ENCODE peak calls at places on chromosome 20, in nine cellular contexts. A, B, P, E, D, Q, G, Y and Z are unnamed samples.

GRCh38 chr20:51258582-51259175 is 235.8 kb upstream of the KCNG1 start:
- DNase-seq in P (no peak), B (peak), E (no peak), D (no peak), G (no peak), A (no peak), Q (no peak), Y (peak), Z (no peak)

GRCh38 chr20:39266989-39267388 is 304.8 kb downstream of the DHX35 start:
- DNase-seq in A (no peak), P (no peak), Y (no peak), Q (no peak), G (no peak), E (no peak), D (no peak), B (no peak), Z (no peak)

GRCh38 chr20:63789836-63790571 is 41.1 kb downstream of the ZBTB46 start:
- DNase-seq in E (no peak), A (no peak), B (no peak), Y (no peak), P (no peak), G (no peak), D (no peak), Q (no peak), Z (no peak)

GRCh38 chr20:32970973-32971300 is 33.3 kb downstream of the SUN5 start:
- DNase-seq in P (peak), G (no peak), Y (no peak), B (no peak), A (no peak), E (no peak), Q (no peak), D (no peak), Z (no peak)

GRCh38 chr20:58711266-58712051 is 18.9 kb downstream of the NPEPL1 start:
- DNase-seq in P (peak), G (peak), B (no peak), A (no peak), Y (no peak), E (no peak), Q (peak), D (peak), Z (peak)

GRCh38 chr20:46129955-46130481 is 11.9 kb downstream of the CD40 start:
- DNase-seq in G (no peak), P (no peak), Y (no peak), E (no peak), D (no peak), Q (no peak), A (no peak), B (no peak), Z (no peak)

GRCh38 chr20:61812771-61813485 is 252.8 kb downstream of the TAF4 start:
- DNase-seq in A (no peak), Y (no peak), G (no peak), P (no peak), D (no peak), Q (peak), B (no peak), E (no peak), Z (no peak)

GRCh38 chr20:59576216-59576953 is 28.0 kb upstream of the PHACTR3 start:
- DNase-seq in Y (no peak), B (no peak), Q (no peak), G (no peak), P (no peak), A (no peak), E (no peak), D (no peak), Z (no peak)

GRCh38 chr20:1242530-1242929 is 16.7 kb downstream of the RAD21L1 start:
- DNase-seq in Q (no peak), E (no peak), P (no peak), D (no peak), Y (peak), B (peak), A (no peak), G (no peak), Z (no peak)

GRCh38 chr20:41086402-41087324 is 50.7 kb upstream of the PLCG1 start:
- DNase-seq in Q (no peak), E (no peak), B (no peak), G (no peak), D (no peak), P (no peak), Y (no peak), A (no peak), Z (no peak)

GRCh38 chr20:32859961-32860360 is 1.2 kb downstream of the EFCAB8 start:
- DNase-seq in Q (no peak), B (no peak), G (no peak), P (no peak), E (no peak), Y (no peak), D (no peak), A (no peak), Z (no peak)

GRCh38 chr20:59645761-59646171 is 41.4 kb downstream of the PHACTR3 start:
- DNase-seq in E (no peak), D (no peak), P (peak), G (no peak), A (no peak), Q (no peak), B (no peak), Y (no peak), Z (no peak)

GRCh38 chr20:32506721-32507120 is 78.4 kb downstream of the NOL4L start:
- DNase-seq in Y (no peak), G (no peak), Q (peak), D (no peak), P (no peak), B (no peak), E (no peak), A (no peak), Z (no peak)

GRCh38 chr20:9028419-9028818 is 40.5 kb upstream of the PLCB4 start:
- DNase-seq in B (no peak), D (no peak), E (no peak), A (no peak), Q (no peak), Y (no peak), G (no peak), P (no peak), Z (no peak)

GRCh38 chr20:52226370-52226769 is 34.8 kb upstream of the ZFP64 start:
- DNase-seq in P (no peak), Q (no peak), E (no peak), B (no peak), D (no peak), G (no peak), Y (no peak), A (no peak), Z (no peak)

GRCh38 chr20:45725134-45725533 is 3.0 kb downstream of the SPINT4 start:
- DNase-seq in Q (no peak), D (no peak), Y (peak), E (no peak), P (no peak), G (no peak), A (no peak), B (no peak), Z (no peak)

GRCh38 chr20:30376767-30377658 is 880.5 kb upstream of the DEFB115 start:
- DNase-seq in D (no peak), A (peak), G (peak), P (peak), E (no peak), Q (peak), B (peak), Y (peak), Z (peak)
- TF ChIP-seq CTCF in D (no peak), A (peak), G (peak), P (peak), E (no peak), Q (peak), B (peak), Y (peak), Z (peak)

DNA sequence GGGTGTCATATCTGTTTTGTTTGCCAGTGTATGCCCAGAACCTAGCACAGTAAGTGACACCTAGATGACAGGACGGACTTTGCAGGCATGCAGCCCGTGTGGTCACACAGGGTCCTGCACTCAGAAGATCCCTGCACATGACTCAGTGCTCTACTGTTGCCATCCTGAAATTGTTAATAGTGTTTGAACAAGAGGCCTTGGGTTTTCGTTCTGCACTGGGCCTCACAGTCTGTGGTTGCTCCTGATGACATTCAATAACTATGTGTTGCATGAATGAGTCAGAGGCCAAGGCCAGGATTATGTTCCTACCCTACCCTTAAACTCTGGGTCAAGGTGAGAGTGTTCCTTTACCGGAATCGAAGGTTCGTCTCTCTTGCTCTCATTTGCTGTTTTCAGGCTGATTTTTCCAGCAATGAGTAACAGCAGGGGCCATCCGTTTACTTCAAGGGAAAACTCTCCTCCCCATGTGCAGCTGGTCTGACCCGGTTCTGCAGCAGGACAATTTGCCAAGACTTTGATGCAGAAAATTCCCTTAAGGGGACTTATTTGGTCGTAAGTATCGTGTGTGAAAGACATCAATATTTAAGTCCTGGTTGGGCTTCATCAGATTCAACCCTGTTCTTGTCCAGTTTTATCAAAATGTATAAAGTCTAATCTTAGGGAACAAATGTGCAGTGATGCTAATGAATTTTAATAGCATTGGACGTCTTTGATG is 13.0 kb upstream of the PFDN4 start:
- DNase-seq in G (no peak), E (no peak), A (no peak), D (no peak), P (no peak), Q (no peak), Y (no peak), B (peak), Z (no peak)
- TF ChIP-seq CTCF in G (no peak), E (no peak), A (no peak), D (no peak), P (no peak), Q (no peak), Y (no peak), B (no peak), Z (no peak)

GRCh38 chr20:53833333-53834043 is 236.9 kb downstream of the BCAS1 start:
- DNase-seq in E (no peak), P (no peak), Q (no peak), A (no peak), B (no peak), G (no peak), Y (no peak), D (no peak), Z (no peak)
- TF ChIP-seq CTCF in E (no peak), P (no peak), Q (no peak), A (no peak), B (no peak), G (no peak), Y (no peak), D (no peak), Z (no peak)

DNA sequence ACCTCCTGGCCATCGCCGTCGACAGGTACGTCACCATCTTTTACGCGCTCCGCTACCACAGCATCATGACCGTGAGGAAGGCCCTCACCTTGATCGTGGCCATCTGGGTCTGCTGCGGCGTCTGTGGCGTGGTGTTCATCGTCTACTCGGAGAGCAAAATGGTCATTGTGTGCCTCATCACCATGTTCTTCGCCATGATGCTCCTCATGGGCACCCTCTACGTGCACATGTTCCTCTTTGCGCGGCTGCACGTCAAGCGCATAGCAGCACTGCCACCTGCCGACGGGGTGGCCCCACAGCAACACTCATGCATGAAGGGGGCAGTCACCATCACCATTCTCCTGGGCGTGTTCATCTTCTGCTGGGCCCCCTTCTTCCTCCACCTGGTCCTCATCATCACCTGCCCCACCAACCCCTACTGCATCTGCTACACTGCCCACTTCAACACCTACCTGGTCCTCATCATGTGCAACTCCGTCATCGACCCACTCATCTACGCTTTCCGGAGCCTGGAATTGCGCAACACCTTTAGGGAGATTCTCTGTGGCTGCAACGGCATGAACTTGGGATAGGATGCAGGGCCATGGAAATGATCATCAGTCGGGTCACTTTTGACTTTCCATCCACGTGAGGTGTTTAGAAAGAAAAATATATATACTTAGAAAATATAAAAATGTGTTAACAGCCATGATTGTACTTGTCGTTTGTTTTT is 868 bp downstream of the MC3R start:
- DNase-seq in Y (peak), G (no peak), Q (peak), P (no peak), A (peak), B (no peak), D (no peak), E (peak), Z (no peak)
- TF ChIP-seq CTCF in Y (peak), G (no peak), Q (no peak), P (no peak), A (peak), B (no peak), D (no peak), E (peak), Z (no peak)

GRCh38 chr20:18312723-18313122 is 24.4 kb downstream of the ZNF133 start:
- DNase-seq in P (no peak), A (no peak), G (no peak), D (no peak), E (no peak), B (no peak), Y (no peak), Q (no peak), Z (no peak)
- TF ChIP-seq CTCF in P (no peak), A (no peak), G (no peak), D (no peak), E (no peak), B (no peak), Y (no peak), Q (no peak), Z (no peak)

DNA sequence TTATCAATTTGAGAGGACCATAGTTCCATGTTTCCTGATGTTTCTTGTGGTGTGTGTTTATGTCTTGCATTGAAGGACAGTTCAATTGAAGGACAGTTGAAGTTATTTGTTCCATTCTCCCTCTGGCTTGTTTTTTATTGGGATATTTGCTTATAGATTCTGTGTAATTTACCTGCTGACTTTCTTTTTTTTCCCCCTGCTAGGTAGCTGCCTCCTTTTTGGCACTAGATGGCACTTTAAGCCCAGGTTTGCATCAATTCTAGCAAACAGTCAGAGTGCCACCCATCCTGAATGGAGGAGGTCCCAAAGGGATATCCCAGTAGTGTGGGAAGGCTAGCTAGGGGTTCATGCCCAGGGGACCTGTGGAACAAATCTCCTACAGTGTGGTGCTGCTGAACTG is 78.1 kb downstream of the CFAP61 start:
- DNase-seq in E (no peak), Y (peak), G (no peak), D (no peak), A (peak), Q (no peak), B (no peak), P (no peak), Z (no peak)
- TF ChIP-seq CTCF in E (peak), Y (peak), G (no peak), D (no peak), A (peak), Q (no peak), B (peak), P (no peak), Z (peak)

GRCh38 chr20:48170625-48171024 is 385.3 kb upstream of the SULF2 start:
- DNase-seq in G (no peak), Q (no peak), P (no peak), E (no peak), B (no peak), D (no peak), A (peak), Y (no peak), Z (no peak)
- TF ChIP-seq CTCF in G (no peak), Q (no peak), P (no peak), E (no peak), B (no peak), D (no peak), A (no peak), Y (no peak), Z (no peak)

GRCh38 chr20:49891486-49891885 is 23.8 kb downstream of the SPATA2 start:
- DNase-seq in D (no peak), E (no peak), A (no peak), P (peak), B (no peak), Q (no peak), G (no peak), Y (no peak), Z (no peak)

GRCh38 chr20:49890651-49891361 is 24.5 kb downstream of the SPATA2 start:
- DNase-seq in E (no peak), P (peak), D (no peak), Y (no peak), Q (no peak), G (no peak), B (no peak), A (no peak), Z (no peak)

GRCh38 chr20:49888341-49889244 is 26.7 kb downstream of the SPATA2 start:
- DNase-seq in Q (no peak), P (peak), A (peak), G (no peak), Y (peak), E (peak), B (peak), D (no peak), Z (no peak)

GRCh38 chr20:49889245-49889942 is 25.9 kb downstream of the SPATA2 start:
- DNase-seq in B (no peak), G (no peak), P (peak), D (no peak), A (no peak), Y (no peak), Q (no peak), E (no peak), Z (no peak)

DNA sequence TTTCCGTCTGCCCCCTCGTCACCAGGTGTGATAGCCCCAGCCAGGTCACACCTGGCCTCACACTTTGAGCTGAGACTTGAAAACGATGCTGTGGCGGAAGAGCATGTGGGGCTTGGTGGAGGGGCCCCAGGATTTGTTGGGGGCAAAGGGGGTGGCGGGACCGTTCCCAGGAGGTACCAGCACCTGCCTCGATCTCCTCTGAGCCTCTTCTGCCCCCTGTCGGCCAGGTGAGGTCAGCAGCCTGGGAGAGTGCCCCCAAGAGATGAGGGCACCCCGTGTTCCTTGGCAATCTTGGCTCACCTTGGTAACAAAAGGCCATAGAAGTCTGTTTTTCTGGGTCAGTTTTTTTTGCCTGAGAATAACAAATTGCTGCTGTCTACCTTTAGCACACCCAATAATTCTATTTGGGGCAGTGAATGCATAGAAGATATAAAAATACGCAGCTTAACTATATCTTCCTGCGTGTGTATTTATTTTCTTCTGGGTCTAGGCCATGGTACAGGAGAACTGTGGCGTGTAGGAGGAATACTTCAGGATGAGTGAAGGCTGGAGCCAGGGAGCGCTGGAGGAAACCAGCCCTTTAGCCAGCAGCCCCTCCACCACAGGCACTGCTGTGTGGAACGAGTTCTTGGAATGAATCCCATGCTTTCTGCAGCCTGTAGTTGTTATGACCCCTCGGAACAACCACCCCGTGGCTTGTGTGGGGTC is 25.2 kb downstream of the SPATA2 start:
- DNase-seq in A (no peak), G (no peak), E (no peak), Q (no peak), Y (no peak), D (no peak), B (no peak), P (peak), Z (no peak)
- TF ChIP-seq CTCF in A (no peak), G (no peak), E (peak), Q (peak), Y (no peak), D (no peak), B (no peak), P (no peak), Z (no peak)